ENCODE peak calls at places on chromosomes 1 and 21, in nine cellular contexts. T is Peyer's patch, U is A549, D is psoas muscle, G is fibroblast of lung, I is mucosa of descending colon, O is neuronal stem cell, H is AG09309, F is left ventricle myocardium inferior. Q is an unnamed sample.

GRCh38 chr1:238205045-238205662 is 314.4 kb upstream of the ZP4 start:
- DNase-seq in F (no peak), O (no peak), G (no peak), T (no peak), I (no peak), H (no peak), U (no peak), D (no peak), Q (no peak)

GRCh38 chr1:66728021-66728420 is 24.2 kb upstream of the DYNLT5 start:
- DNase-seq in O (no peak), H (no peak), T (no peak), I (no peak), F (no peak), D (no peak), U (no peak), G (no peak), Q (no peak)

GRCh38 chr21:27339902-27340301 is 373.0 kb upstream of the ADAMTS5 start:
- DNase-seq in D (no peak), U (no peak), H (no peak), G (peak), I (no peak), T (no peak), O (no peak), F (no peak), Q (no peak)

GRCh38 chr1:172476218-172476811 is 32.4 kb upstream of the PIGC start:
- DNase-seq in O (no peak), H (no peak), G (no peak), T (no peak), F (no peak), I (no peak), U (no peak), D (no peak), Q (no peak)

GRCh38 chr1:108082006-108082405 is 117.0 kb upstream of the VAV3 start:
- DNase-seq in U (no peak), H (no peak), F (no peak), D (no peak), I (no peak), O (no peak), T (no peak), G (no peak), Q (no peak)

GRCh38 chr21:42735944-42736343 is 82.5 kb downstream of the PDE9A start:
- DNase-seq in G (no peak), F (no peak), U (no peak), H (no peak), T (no peak), O (no peak), D (no peak), I (no peak), Q (no peak)

GRCh38 chr1:65434255-65434654 is 13.8 kb downstream of the LEPR start:
- DNase-seq in D (no peak), U (no peak), O (no peak), G (no peak), T (no peak), I (no peak), H (no peak), F (no peak), Q (no peak)

GRCh38 chr21:43737158-43737950 is 18.4 kb downstream of the PDXK start:
- DNase-seq in I (no peak), T (no peak), F (no peak), O (no peak), G (no peak), D (no peak), U (no peak), H (no peak), Q (no peak)

GRCh38 chr1:33286451-33287185 is 30.3 kb downstream of the ZNF362 start:
- DNase-seq in F (no peak), H (no peak), D (no peak), U (no peak), O (no peak), I (no peak), G (no peak), T (no peak), Q (no peak)

GRCh38 chr1:225710804-225711203 is 57.9 kb upstream of the ENAH start:
- DNase-seq in H (no peak), U (peak), O (no peak), D (no peak), F (no peak), G (no peak), T (no peak), I (no peak), Q (no peak)

GRCh38 chr1:28123461-28123961 is 35.1 kb upstream of the EYA3 start:
- DNase-seq in F (no peak), D (no peak), O (no peak), U (no peak), I (no peak), G (peak), T (no peak), H (no peak), Q (no peak)

GRCh38 chr1:86788300-86789206 is 84.2 kb downstream of the SH3GLB1 start:
- DNase-seq in G (peak), T (no peak), U (no peak), D (peak), H (peak), I (no peak), O (no peak), F (peak), Q (no peak)

GRCh38 chr1:103525114-103525606 is 339 bp upstream of the RNPC3 start:
- DNase-seq in U (peak), F (no peak), G (peak), H (no peak), O (peak), I (no peak), D (no peak), T (no peak), Q (peak)

GRCh38 chr1:48555271-48555670 is 83.3 kb upstream of the SPATA6 start:
- DNase-seq in I (no peak), F (no peak), G (no peak), H (no peak), U (no peak), T (no peak), D (no peak), O (no peak), Q (no peak)

GRCh38 chr1:41361028-41361494 is at the start of gene FOXO6:
- DNase-seq in H (peak), D (peak), O (peak), G (peak), T (peak), F (peak), I (peak), U (peak), Q (peak)

GRCh38 chr1:199550384-199551067 is 477.0 kb upstream of the NR5A2 start:
- DNase-seq in D (no peak), I (no peak), G (peak), O (no peak), H (no peak), F (no peak), T (no peak), U (no peak), Q (peak)

GRCh38 chr1:28064064-28064463 is 24.3 kb downstream of the EYA3 start:
- DNase-seq in I (no peak), U (no peak), F (no peak), O (no peak), H (no peak), D (no peak), G (peak), T (no peak), Q (no peak)

GRCh38 chr1:76593614-76594013 is 273.7 kb upstream of the ST6GALNAC5 start:
- DNase-seq in I (no peak), O (no peak), U (no peak), H (no peak), D (no peak), T (no peak), F (no peak), G (peak), Q (no peak)

GRCh38 chr1:112544011-112544688 is 35.4 kb downstream of the WNT2B start:
- DNase-seq in I (no peak), O (no peak), G (peak), D (no peak), F (no peak), H (peak), U (peak), T (no peak), Q (no peak)

GRCh38 chr21:31604591-31605190 is 54.8 kb upstream of the SOD1 start:
- DNase-seq in T (peak), I (peak), H (peak), U (peak), O (peak), F (peak), G (peak), D (peak), Q (peak)

GRCh38 chr1:52337439-52337838 is 28.6 kb downstream of the CC2D1B start:
- DNase-seq in H (no peak), D (no peak), T (no peak), O (no peak), U (no peak), F (no peak), I (no peak), G (no peak), Q (no peak)

GRCh38 chr1:206467915-206468314 is 2.4 kb upstream of the IKBKE start:
- DNase-seq in H (no peak), U (no peak), G (no peak), D (peak), O (no peak), I (peak), F (peak), T (peak), Q (no peak)

GRCh38 chr1:70922196-70922595 is 125.4 kb downstream of the PTGER3 start:
- DNase-seq in U (no peak), I (no peak), D (no peak), H (no peak), T (no peak), G (no peak), O (no peak), F (no peak), Q (no peak)

GRCh38 chr1:96559707-96560588 is 161.6 kb upstream of the PTBP2 start:
- DNase-seq in D (peak), H (peak), I (no peak), U (no peak), O (no peak), T (no peak), G (peak), F (peak), Q (no peak)

GRCh38 chr1:204828352-204828850 is 42.3 kb upstream of the NFASC start:
- DNase-seq in F (peak), I (peak), O (peak), U (peak), G (no peak), D (peak), H (no peak), T (peak), Q (no peak)

GRCh38 chr1:6287431-6287886 is 26.6 kb upstream of the GPR153 start:
- DNase-seq in D (no peak), G (peak), H (no peak), I (no peak), U (no peak), F (no peak), O (no peak), T (no peak), Q (no peak)

GRCh38 chr1:204576422-204576821 is 60.2 kb downstream of the MDM4 start:
- DNase-seq in O (no peak), U (no peak), I (no peak), D (no peak), T (no peak), F (no peak), G (no peak), H (no peak), Q (no peak)

GRCh38 chr1:78104322-78104721 is 58.6 kb downstream of the GIPC2 start:
- DNase-seq in O (no peak), H (no peak), I (no peak), U (no peak), F (no peak), G (peak), D (no peak), T (no peak), Q (no peak)

GRCh38 chr21:42212261-42212660 is 6.7 kb upstream of the ABCG1 start:
- DNase-seq in G (no peak), U (no peak), I (no peak), D (no peak), T (no peak), F (no peak), O (no peak), H (no peak), Q (no peak)

GRCh38 chr1:170776147-170776734 is 112.3 kb downstream of the PRRX1 start:
- DNase-seq in U (no peak), I (no peak), G (peak), T (no peak), O (no peak), H (no peak), D (no peak), F (no peak), Q (no peak)

GRCh38 chr1:115089443-115090340 is at the start of gene TSPAN2:
- DNase-seq in G (peak), H (no peak), F (peak), O (peak), U (peak), T (peak), D (peak), I (peak), Q (no peak)

GRCh38 chr1:18353528-18353927 is 127.2 kb upstream of the KLHDC7A start:
- DNase-seq in I (no peak), O (no peak), H (no peak), U (no peak), F (no peak), G (no peak), T (no peak), D (no peak), Q (no peak)

GRCh38 chr21:37072988-37073416 is at the start of the genes PIGP and TTC3:
- DNase-seq in O (peak), D (peak), I (peak), G (peak), T (peak), U (peak), F (peak), H (peak), Q (peak)

GRCh38 chr1:26784023-26784871 is 3.5 kb upstream of the PIGV start:
- DNase-seq in H (no peak), U (no peak), G (peak), T (no peak), O (no peak), F (peak), I (no peak), D (peak), Q (no peak)

GRCh38 chr1:199460933-199461332 is 566.6 kb upstream of the NR5A2 start:
- DNase-seq in O (no peak), I (no peak), G (peak), D (no peak), U (no peak), T (no peak), F (no peak), H (no peak), Q (peak)

GRCh38 chr1:207027221-207027777 is 5.3 kb downstream of the C1orf116 start:
- DNase-seq in I (peak), H (no peak), U (peak), D (no peak), T (no peak), F (no peak), O (no peak), G (no peak), Q (no peak)

GRCh38 chr1:192131914-192132313 is 26.3 kb upstream of the RGS18 start:
- DNase-seq in H (no peak), O (no peak), T (no peak), D (no peak), I (no peak), F (no peak), G (no peak), U (no peak), Q (no peak)

GRCh38 chr1:32047701-32048100 is 25.0 kb upstream of the TMEM39B start:
- DNase-seq in U (no peak), T (no peak), H (no peak), I (no peak), D (no peak), O (no peak), F (no peak), G (peak), Q (no peak)

GRCh38 chr1:44405804-44406743 is 1.0 kb downstream of the RNF220 start:
- DNase-seq in I (no peak), F (no peak), H (no peak), G (peak), O (no peak), T (peak), U (peak), D (no peak), Q (no peak)
- H3K4me3 ChIP-seq in I (no peak), F (peak), H (peak), G (peak), O (peak), T (peak), U (peak), D (peak), Q (peak)

DNA sequence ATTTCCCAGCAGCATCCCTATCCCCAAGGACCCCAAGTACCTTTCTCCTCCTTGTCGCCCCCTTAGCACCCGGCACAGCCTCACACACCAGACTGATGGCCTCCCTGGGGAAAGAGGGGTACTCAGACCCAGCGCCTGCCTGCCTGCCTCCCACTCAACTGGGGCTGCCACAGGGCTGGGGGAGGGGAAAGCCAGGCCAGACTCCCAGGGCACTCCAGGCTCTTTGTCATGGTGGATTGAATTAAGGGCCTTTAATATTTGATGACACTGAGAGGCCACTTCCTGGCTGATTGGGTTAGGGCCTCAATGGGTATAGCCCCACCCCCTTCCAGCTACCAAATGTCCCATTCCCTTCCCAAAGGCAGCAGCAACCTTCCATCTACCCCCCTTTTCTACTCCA is 1.8 kb downstream of the SHC1 start:
- DNase-seq in U (no peak), T (no peak), D (no peak), O (no peak), F (no peak), H (no peak), G (no peak), I (no peak), Q (no peak)
- H3K4me3 ChIP-seq in U (peak), T (no peak), D (no peak), O (peak), F (no peak), H (peak), G (peak), I (no peak), Q (no peak)

GRCh38 chr1:228178737-228179720 is 13.4 kb downstream of the IBA57 start:
- DNase-seq in G (no peak), I (no peak), H (no peak), T (no peak), U (no peak), F (no peak), O (no peak), D (peak), Q (no peak)
- H3K4me3 ChIP-seq in G (no peak), I (no peak), H (no peak), T (no peak), U (no peak), F (no peak), O (no peak), D (no peak), Q (no peak)

GRCh38 chr1:22709891-22710687 is 550 bp upstream of the EPHB2 start:
- DNase-seq in H (peak), F (peak), G (peak), D (peak), O (peak), U (peak), T (no peak), I (no peak), Q (peak)
- H3K4me3 ChIP-seq in H (peak), F (peak), G (no peak), D (peak), O (peak), U (peak), T (peak), I (no peak), Q (peak)

GRCh38 chr1:43978264-43978550 is 803 bp upstream of the B4GALT2 start:
- DNase-seq in F (no peak), O (no peak), H (no peak), D (no peak), G (no peak), I (no peak), U (no peak), T (no peak), Q (no peak)
- H3K4me3 ChIP-seq in F (peak), O (no peak), H (peak), D (peak), G (peak), I (no peak), U (peak), T (peak), Q (no peak)

Q was measured in Jurkat, Clone E6-1.